ENCODE peak calls at places on chromosomes 2 and 18, in four cellular contexts. One of them, this sample, is unnamed.

GRCh38 chr2:64987963-64988419 is 1.2 kb upstream of the SLC1A4 start:
- DNase-seq in activated CD4-positive, alpha-beta T cell treated with anti-CD3 and anti-CD28 coated beads, Interleukin-2, amount 50 U/mL, for 1 hour: no peak
- DNase-seq in stimulated activated CD8-positive, alpha-beta memory T cell treated with anti-CD3 and anti-CD28 coated beads, Interleukin-15, amount 100 ng/mL, for 4 hours: no peak
- DNase-seq in T-helper 17 cell: no peak
- DNase-seq in this sample: no peak

GRCh38 chr18:10067670-10068659 is 154.1 kb downstream of the VAPA start:
- DNase-seq in activated CD4-positive, alpha-beta T cell treated with anti-CD3 and anti-CD28 coated beads, Interleukin-2, amount 50 U/mL, for 1 hour: no peak
- DNase-seq in stimulated activated CD8-positive, alpha-beta memory T cell treated with anti-CD3 and anti-CD28 coated beads, Interleukin-15, amount 100 ng/mL, for 4 hours: no peak
- DNase-seq in T-helper 17 cell: no peak
- DNase-seq in this sample: no peak

GRCh38 chr18:24427484-24427883 is 1.0 kb downstream of the IMPACT start:
- DNase-seq in activated CD4-positive, alpha-beta T cell treated with anti-CD3 and anti-CD28 coated beads, Interleukin-2, amount 50 U/mL, for 1 hour: no peak
- DNase-seq in stimulated activated CD8-positive, alpha-beta memory T cell treated with anti-CD3 and anti-CD28 coated beads, Interleukin-15, amount 100 ng/mL, for 4 hours: no peak
- DNase-seq in T-helper 17 cell: no peak
- DNase-seq in this sample: no peak

GRCh38 chr2:8803658-8804379 is 33.6 kb downstream of the KIDINS220 start:
- DNase-seq in activated CD4-positive, alpha-beta T cell treated with anti-CD3 and anti-CD28 coated beads, Interleukin-2, amount 50 U/mL, for 1 hour: no peak
- DNase-seq in stimulated activated CD8-positive, alpha-beta memory T cell treated with anti-CD3 and anti-CD28 coated beads, Interleukin-15, amount 100 ng/mL, for 4 hours: no peak
- DNase-seq in T-helper 17 cell: no peak
- DNase-seq in this sample: peak; percentile 59

GRCh38 chr2:3503483-3503882 is 15.8 kb downstream of the ADI1 start:
- DNase-seq in activated CD4-positive, alpha-beta T cell treated with anti-CD3 and anti-CD28 coated beads, Interleukin-2, amount 50 U/mL, for 1 hour: no peak
- DNase-seq in stimulated activated CD8-positive, alpha-beta memory T cell treated with anti-CD3 and anti-CD28 coated beads, Interleukin-15, amount 100 ng/mL, for 4 hours: no peak
- DNase-seq in T-helper 17 cell: no peak
- DNase-seq in this sample: no peak

GRCh38 chr2:136439277-136439676 is 321.3 kb upstream of the CXCR4 start:
- DNase-seq in activated CD4-positive, alpha-beta T cell treated with anti-CD3 and anti-CD28 coated beads, Interleukin-2, amount 50 U/mL, for 1 hour: no peak
- DNase-seq in stimulated activated CD8-positive, alpha-beta memory T cell treated with anti-CD3 and anti-CD28 coated beads, Interleukin-15, amount 100 ng/mL, for 4 hours: no peak
- DNase-seq in T-helper 17 cell: no peak
- DNase-seq in this sample: no peak

GRCh38 chr2:44304258-44304657 is 29.0 kb downstream of the SLC3A1 start:
- DNase-seq in activated CD4-positive, alpha-beta T cell treated with anti-CD3 and anti-CD28 coated beads, Interleukin-2, amount 50 U/mL, for 1 hour: no peak
- DNase-seq in stimulated activated CD8-positive, alpha-beta memory T cell treated with anti-CD3 and anti-CD28 coated beads, Interleukin-15, amount 100 ng/mL, for 4 hours: no peak
- DNase-seq in T-helper 17 cell: no peak
- DNase-seq in this sample: no peak

GRCh38 chr18:64276736-64277135 is 127.8 kb upstream of the LINC00305 start:
- DNase-seq in activated CD4-positive, alpha-beta T cell treated with anti-CD3 and anti-CD28 coated beads, Interleukin-2, amount 50 U/mL, for 1 hour: no peak
- DNase-seq in stimulated activated CD8-positive, alpha-beta memory T cell treated with anti-CD3 and anti-CD28 coated beads, Interleukin-15, amount 100 ng/mL, for 4 hours: no peak
- DNase-seq in T-helper 17 cell: no peak
- DNase-seq in this sample: no peak

GRCh38 chr2:44197806-44198205 is 29.1 kb downstream of the PPM1B start:
- DNase-seq in activated CD4-positive, alpha-beta T cell treated with anti-CD3 and anti-CD28 coated beads, Interleukin-2, amount 50 U/mL, for 1 hour: no peak
- DNase-seq in stimulated activated CD8-positive, alpha-beta memory T cell treated with anti-CD3 and anti-CD28 coated beads, Interleukin-15, amount 100 ng/mL, for 4 hours: no peak
- DNase-seq in T-helper 17 cell: no peak
- DNase-seq in this sample: no peak

GRCh38 chr2:25165992-25166618 is 2.3 kb downstream of the POMC start:
- DNase-seq in activated CD4-positive, alpha-beta T cell treated with anti-CD3 and anti-CD28 coated beads, Interleukin-2, amount 50 U/mL, for 1 hour: peak; percentile 26
- DNase-seq in stimulated activated CD8-positive, alpha-beta memory T cell treated with anti-CD3 and anti-CD28 coated beads, Interleukin-15, amount 100 ng/mL, for 4 hours: peak; percentile 10
- DNase-seq in T-helper 17 cell: no peak
- DNase-seq in this sample: peak; percentile 53

GRCh38 chr2:106197878-106198277 is 3.8 kb upstream of the UXS1 start:
- DNase-seq in activated CD4-positive, alpha-beta T cell treated with anti-CD3 and anti-CD28 coated beads, Interleukin-2, amount 50 U/mL, for 1 hour: no peak
- DNase-seq in stimulated activated CD8-positive, alpha-beta memory T cell treated with anti-CD3 and anti-CD28 coated beads, Interleukin-15, amount 100 ng/mL, for 4 hours: no peak
- DNase-seq in T-helper 17 cell: no peak
- DNase-seq in this sample: no peak

GRCh38 chr2:77458216-77458615 is 64.0 kb downstream of the LRRTM4 start:
- DNase-seq in activated CD4-positive, alpha-beta T cell treated with anti-CD3 and anti-CD28 coated beads, Interleukin-2, amount 50 U/mL, for 1 hour: no peak
- DNase-seq in stimulated activated CD8-positive, alpha-beta memory T cell treated with anti-CD3 and anti-CD28 coated beads, Interleukin-15, amount 100 ng/mL, for 4 hours: no peak
- DNase-seq in T-helper 17 cell: no peak
- DNase-seq in this sample: no peak

GRCh38 chr2:161426416-161426787 is 10.3 kb downstream of the TBR1 start:
- DNase-seq in activated CD4-positive, alpha-beta T cell treated with anti-CD3 and anti-CD28 coated beads, Interleukin-2, amount 50 U/mL, for 1 hour: no peak
- DNase-seq in stimulated activated CD8-positive, alpha-beta memory T cell treated with anti-CD3 and anti-CD28 coated beads, Interleukin-15, amount 100 ng/mL, for 4 hours: no peak
- DNase-seq in T-helper 17 cell: no peak
- DNase-seq in this sample: no peak